ENCODE peak calls at places on chromosomes 11 and 22, in six cellular contexts. K is mucosa of descending colon, M is AG04449, J is spleen, C is body of pancreas, I is OCI-LY7. U is an unnamed sample.

GRCh38 chr22:37077802-37078448 is 26.4 kb downstream of the KCTD17 start:
- DNase-seq in C (peak; percentile 38), M (no peak), J (peak; percentile 93), I (peak; percentile 68), K (peak; percentile 73), U (no peak)

GRCh38 chr11:110858556-110858921 is 146.3 kb upstream of the ARHGAP20 start:
- DNase-seq in K (peak; percentile 45), M (no peak), C (peak; percentile 46), I (no peak), J (no peak), U (peak; percentile 4)

GRCh38 chr11:77886401-77886800 is 65.5 kb downstream of the AAMDC start:
- DNase-seq in J (no peak), C (no peak), K (no peak), I (no peak), M (no peak), U (no peak)

GRCh38 chr22:33332538-33332937 is 274.4 kb upstream of the SYN3 start:
- DNase-seq in J (no peak), M (no peak), K (peak; percentile 58), I (no peak), C (no peak), U (no peak)

GRCh38 chr11:10728779-10729472 is 22.1 kb upstream of the CTR9 start:
- DNase-seq in C (no peak), I (no peak), M (no peak), J (no peak), K (no peak), U (no peak)

GRCh38 chr11:108880510-108880909 is 215.6 kb downstream of the DDX10 start:
- DNase-seq in J (no peak), K (no peak), C (no peak), I (no peak), M (no peak), U (no peak)

GRCh38 chr11:94028436-94028835 is 7.3 kb downstream of the HEPHL1 start:
- DNase-seq in I (no peak), K (no peak), C (no peak), J (no peak), M (peak; percentile 7), U (peak; percentile 75)

GRCh38 chr11:34643846-34644245 is 23.0 kb downstream of the EHF start:
- DNase-seq in K (no peak), C (no peak), I (no peak), J (no peak), M (no peak), U (no peak)

GRCh38 chr11:69497221-69497787 is 15.8 kb downstream of the LINC01488 start:
- DNase-seq in C (peak; percentile 86), K (peak; percentile 79), I (no peak), J (peak; percentile 61), M (peak; percentile 67), U (peak; percentile 63)

GRCh38 chr11:60872952-60873524 is 5.7 kb downstream of the ZP1 start:
- DNase-seq in C (no peak), K (peak; percentile 49), I (no peak), J (peak; percentile 72), M (peak; percentile 40), U (peak; percentile 27)

GRCh38 chr11:63813563-63814382 is 517 bp downstream of the SPINDOC start:
- DNase-seq in I (peak; percentile 68), M (no peak), K (peak; percentile 64), J (peak; percentile 84), C (peak; percentile 21), U (no peak)

GRCh38 chr11:125517116-125517804 is 21.2 kb upstream of the FEZ1 start:
- DNase-seq in I (no peak), C (peak; percentile 28), J (no peak), M (peak; percentile 31), K (no peak), U (no peak)

GRCh38 chr11:36409152-36409713 is 100.8 kb downstream of the TRAF6 start:
- DNase-seq in J (no peak), K (no peak), M (no peak), C (no peak), I (peak; percentile 14), U (no peak)

GRCh38 chr11:78346799-78347198 is 70.8 kb downstream of the GAB2 start:
- DNase-seq in K (no peak), C (no peak), I (no peak), J (no peak), M (no peak), U (no peak)

GRCh38 chr11:62498492-62499286 is 47.9 kb downstream of the AHNAK start:
- DNase-seq in K (no peak), I (no peak), M (no peak), C (no peak), J (no peak), U (no peak)

GRCh38 chr11:14258177-14258935 is 100.6 kb downstream of the RRAS2 start:
- DNase-seq in M (no peak), C (no peak), K (no peak), I (no peak), J (no peak), U (peak; percentile 67)

GRCh38 chr11:26493616-26494015 is 78.4 kb downstream of the MUC15 start:
- DNase-seq in K (no peak), J (no peak), C (no peak), I (no peak), M (no peak), U (no peak)

GRCh38 chr11:128715691-128716153 is 21.9 kb downstream of the FLI1 start:
- DNase-seq in K (no peak), I (no peak), J (no peak), M (no peak), C (no peak), U (no peak)

GRCh38 chr11:27720277-27720830 is 20.1 kb upstream of the BDNF start:
- DNase-seq in K (no peak), C (no peak), J (no peak), I (no peak), M (no peak), U (no peak)

GRCh38 chr11:11415786-11416390 is 62.8 kb upstream of the CSNK2A3 start:
- DNase-seq in K (no peak), I (no peak), M (no peak), C (no peak), J (no peak), U (no peak)

GRCh38 chr11:84884836-84885235 is 742.3 kb downstream of the DLG2 start:
- DNase-seq in M (no peak), J (no peak), I (no peak), K (no peak), C (no peak), U (no peak)

GRCh38 chr22:32850157-32850556 is 48.7 kb downstream of the TIMP3 start:
- DNase-seq in M (no peak), C (no peak), K (no peak), J (no peak), I (no peak), U (no peak)

GRCh38 chr22:42801537-42802165 is 55.4 kb downstream of the ARFGAP3 start:
- DNase-seq in M (no peak), J (no peak), C (no peak), K (no peak), I (no peak), U (no peak)

GRCh38 chr11:19519912-19520641 is 192.6 kb upstream of the NAV2 start:
- DNase-seq in J (no peak), K (no peak), M (no peak), I (no peak), C (no peak), U (no peak)

DNA sequence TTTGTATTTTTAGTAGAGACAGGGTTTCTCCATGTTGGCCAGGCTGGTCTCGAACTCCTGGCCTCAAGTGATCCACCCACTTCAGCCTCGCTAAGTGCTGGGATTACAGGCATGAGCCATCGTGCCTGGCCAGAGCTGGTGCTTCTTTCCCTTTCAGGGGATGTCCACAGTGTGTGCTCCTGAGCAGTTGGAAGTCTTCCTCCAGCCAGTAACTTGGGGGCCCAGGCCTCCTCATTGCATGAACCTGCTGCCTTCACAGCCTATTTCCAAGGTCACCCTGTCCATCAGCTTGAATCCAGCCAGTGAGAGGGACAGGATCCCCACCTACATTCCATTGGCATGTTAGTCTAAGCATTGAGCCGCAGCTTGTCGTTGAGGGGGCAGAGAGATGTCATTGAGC is 12.5 kb downstream of the RTL6 start:
- DNase-seq in K (no peak), I (no peak), M (no peak), C (no peak), J (no peak), U (no peak)
- H3K4me3 ChIP-seq in K (no peak overlapping the region), I (no peak overlapping the region), M (no peak overlapping the region), C (no peak overlapping the region), J (no peak overlapping the region), U (no peak overlapping the region)

GRCh38 chr11:1309498-1310314 is at the start of gene TOLLIP:
- DNase-seq in K (peak; percentile 97), J (peak; percentile 99), M (peak; percentile 31), C (peak; percentile 95), I (peak; percentile 94), U (no peak)

GRCh38 chr11:1307998-1308744 is 1.3 kb downstream of the TOLLIP start:
- DNase-seq in I (no peak), C (peak; percentile 74), K (no peak), M (no peak), J (peak; percentile 76), U (no peak)

GRCh38 chr11:1310315-1310687 is 869 bp upstream of the TOLLIP start:
- DNase-seq in C (no peak), K (no peak), J (no peak), I (peak; percentile 9), M (no peak), U (no peak)

GRCh38 chr11:1308745-1309497 is 511 bp downstream of the TOLLIP start:
- DNase-seq in M (no peak), C (no peak), J (no peak), K (peak; percentile 66), I (no peak), U (no peak)

DNA sequence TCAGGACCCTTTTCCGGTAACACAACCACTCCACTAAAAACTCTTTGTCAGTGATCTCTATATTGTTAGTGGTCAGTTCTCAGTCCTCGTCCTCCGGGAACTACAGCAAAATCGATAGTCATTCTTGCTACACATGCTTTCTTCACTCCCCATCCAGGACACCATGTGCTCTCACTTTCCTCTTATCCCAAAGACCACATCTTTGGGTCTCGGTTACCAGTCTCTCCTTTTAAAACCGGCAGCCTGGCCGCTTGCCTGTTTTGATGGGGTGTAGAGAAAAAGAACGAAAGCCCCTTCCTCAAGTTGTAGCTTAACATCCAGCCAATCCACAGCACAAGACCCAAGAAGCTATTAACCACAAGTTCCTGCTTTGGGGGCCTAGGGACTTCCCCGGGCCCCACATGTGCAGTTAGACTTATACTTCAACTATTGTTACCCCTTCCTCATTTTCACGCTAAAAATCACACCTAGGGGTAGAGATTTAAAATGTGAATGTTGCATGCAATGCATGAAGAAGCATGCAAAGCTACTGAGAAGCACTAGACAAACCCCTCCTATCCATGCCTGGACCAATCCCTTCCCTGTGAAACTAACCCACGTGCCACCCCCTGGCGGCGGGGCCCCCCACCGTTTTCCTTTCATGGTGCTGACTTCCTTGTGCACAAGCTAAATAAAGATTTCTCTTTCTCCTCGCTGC is 1.5 kb upstream of the TOLLIP start:
- DNase-seq in K (peak; percentile 63), J (peak; percentile 89), M (no peak), C (no peak), I (peak; percentile 61), U (no peak)
- TF ChIP-seq CTCF in K (no peak), J (peak; percentile 21), M (no peak), C (no peak), I (no peak), U (no peak)

GRCh38 chr11:66676279-66676919 is 1.3 kb downstream of the RBM4B start:
- DNase-seq in C (no peak), M (no peak), I (peak; percentile 47), J (peak; percentile 50), K (no peak), U (no peak)
- H3K4me3 ChIP-seq in C (no peak overlapping the region), M (peak overlapping the region; percentile 75), I (peak overlapping the region; percentile 77), J (peak overlapping the region; percentile 58), K (no peak overlapping the region), U (peak overlapping the region; percentile 73)

GRCh38 chr11:66956689-66957290 is 1.4 kb downstream of the PC start:
- DNase-seq in K (no peak), C (peak; percentile 45), I (peak; percentile 20), J (no peak), M (no peak), U (peak; percentile 40)
- TF ChIP-seq CTCF in K (no peak), C (no peak), I (no peak), J (no peak), M (peak; percentile 49), U (peak; percentile 33)

U was measured in epithelial cell of proximal tubule.